ENCODE peak calls at places on chromosomes 5 and 9, in six cellular contexts. Y, J, M, W, I and G are unnamed samples.

GRCh38 chr9:2623866-2624682 is 2.5 kb downstream of the VLDLR start:
- DNase-seq in Y (no peak), J (no peak), M (no peak), W (no peak), I (no peak), G (no peak)

GRCh38 chr5:53239301-53239990 is 129.9 kb upstream of the MOCS2 start:
- DNase-seq in Y (no peak), J (no peak), M (no peak), W (no peak), I (no peak), G (no peak)

GRCh38 chr9:16866542-16866941 is 3.9 kb downstream of the BNC2 start:
- DNase-seq in Y (no peak), J (no peak), M (no peak), W (no peak), I (no peak), G (no peak)

GRCh38 chr5:124605516-124605915 is 140.9 kb downstream of the ZNF608 start:
- DNase-seq in Y (no peak), J (no peak), M (no peak), W (no peak), I (no peak), G (no peak)

GRCh38 chr5:111755942-111756353 is 1.0 kb downstream of the NREP start:
- DNase-seq in Y (no peak), J (no peak), M (no peak), W (no peak), I (peak; percentile 30), G (no peak)

GRCh38 chr5:134458676-134459403 is 47.2 kb upstream of the CDKN2AIPNL start:
- DNase-seq in Y (no peak), J (no peak), M (no peak), W (no peak), I (no peak), G (no peak)

GRCh38 chr5:32317056-32317455 is 4.3 kb upstream of the MTMR12 start:
- DNase-seq in Y (no peak), J (no peak), M (no peak), W (no peak), I (no peak), G (no peak)

GRCh38 chr5:119049824-119050449 is 20.9 kb upstream of the DMXL1 start:
- DNase-seq in Y (no peak), J (no peak), M (no peak), W (no peak), I (no peak), G (no peak)

GRCh38 chr5:159341914-159342313 is 11.6 kb upstream of the IL12B start:
- DNase-seq in Y (no peak), J (peak; percentile 68), M (no peak), W (no peak), I (peak; percentile 66), G (no peak)

GRCh38 chr5:5492087-5492933 is 69.8 kb downstream of the ICE1 start:
- DNase-seq in Y (no peak), J (peak; percentile 81), M (peak; percentile 23), W (peak; percentile 25), I (peak; percentile 81), G (no peak)

GRCh38 chr5:55593115-55593472 is 58.3 kb upstream of the PLPP1 start:
- DNase-seq in Y (no peak), J (no peak), M (no peak), W (no peak), I (no peak), G (no peak)

GRCh38 chr9:124695280-124695890 is 75.7 kb downstream of the NR6A1 start:
- DNase-seq in Y (no peak), J (no peak), M (no peak), W (no peak), I (no peak), G (no peak)

GRCh38 chr9:21286654-21287053 is 18.5 kb downstream of the IFNA5 start:
- DNase-seq in Y (no peak), J (no peak), M (no peak), W (no peak), I (no peak), G (no peak)

GRCh38 chr5:149404746-149405549 is 25.9 kb upstream of the IL17B start:
- DNase-seq in Y (no peak), J (peak; percentile 32), M (no peak), W (no peak), I (no peak), G (no peak)

GRCh38 chr9:78567693-78568092 is 270.8 kb downstream of the PSAT1 start:
- DNase-seq in Y (no peak), J (no peak), M (no peak), W (no peak), I (no peak), G (no peak)

GRCh38 chr9:444528-444927 is 229.9 kb downstream of the DOCK8 start:
- DNase-seq in Y (no peak), J (no peak), M (no peak), W (no peak), I (no peak), G (no peak)

GRCh38 chr9:119092125-119092524 is 277.1 kb downstream of the BRINP1 start:
- DNase-seq in Y (no peak), J (no peak), M (no peak), W (no peak), I (no peak), G (no peak)

GRCh38 chr9:35749515-35750255 is 598 bp downstream of the RGP1 start:
- DNase-seq in Y (no peak), J (peak; percentile 54), M (no peak), W (no peak), I (no peak), G (peak; percentile 25)

GRCh38 chr5:105943119-105943518 is 1727.6 kb downstream of the EFNA5 start:
- DNase-seq in Y (no peak), J (no peak), M (no peak), W (no peak), I (no peak), G (no peak)

GRCh38 chr5:107781451-107781850 is 110.7 kb upstream of the EFNA5 start:
- DNase-seq in Y (no peak), J (no peak), M (no peak), W (no peak), I (no peak), G (no peak)

GRCh38 chr9:87276327-87276841 is 221.3 kb upstream of the DAPK1 start:
- DNase-seq in Y (no peak), J (no peak), M (no peak), W (peak; percentile 43), I (no peak), G (no peak)

DNA sequence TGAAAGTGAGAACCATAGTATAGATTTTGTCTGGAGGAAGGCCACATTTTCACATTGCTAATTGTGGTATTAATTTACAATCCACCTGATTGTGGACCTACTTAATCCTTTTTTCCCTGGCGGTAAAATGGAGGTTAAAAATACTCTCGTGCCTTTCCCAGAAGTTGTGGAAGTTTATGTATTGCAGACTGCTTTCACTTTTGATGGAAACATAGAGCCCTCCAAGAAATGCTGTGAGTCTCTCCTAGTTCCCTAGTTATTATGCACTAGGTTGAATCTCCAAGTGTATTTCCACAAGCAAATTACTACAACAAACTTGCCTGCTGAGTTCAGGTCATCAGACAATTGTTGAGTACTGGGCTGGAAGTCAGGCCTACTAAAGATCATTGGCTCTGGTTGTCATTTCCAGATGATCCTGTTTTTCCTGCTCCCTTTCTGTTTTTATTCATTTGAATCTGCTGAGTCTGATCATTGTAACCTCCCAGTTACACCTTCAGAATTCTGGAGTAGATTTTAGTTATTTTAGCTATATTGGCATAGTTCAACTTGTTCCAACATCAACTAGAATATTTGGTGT is 104.1 kb downstream of the CD180 start:
- DNase-seq in Y (no peak), J (no peak), M (no peak), W (no peak), I (no peak), G (no peak)
- TF ChIP-seq TAF1 in Y (no peak), J (no peak), M (no peak), W (no peak), I (no peak), G (no peak)

GRCh38 chr9:34580358-34580757 is 9.2 kb downstream of the CNTFR start:
- DNase-seq in Y (no peak), J (no peak), M (no peak), W (no peak), I (no peak), G (no peak)
- TF ChIP-seq POLR2AphosphoS5 in Y (no peak), J (no peak), M (no peak), W (no peak), I (no peak), G (no peak)

GRCh38 chr9:33272061-33272460 is 7.2 kb downstream of the CHMP5 start:
- DNase-seq in Y (no peak), J (peak; percentile 33), M (no peak), W (no peak), I (no peak), G (no peak)
- TF ChIP-seq TAF1 in Y (no peak), J (no peak), M (no peak), W (no peak), I (no peak), G (no peak)

GRCh38 chr9:6708732-6709131 is 49.0 kb upstream of the KDM4C start:
- DNase-seq in Y (no peak), J (no peak), M (no peak), W (no peak), I (no peak), G (no peak)

GRCh38 chr9:6703898-6704639 is 53.7 kb upstream of the KDM4C start:
- DNase-seq in Y (peak; percentile 94), J (no peak), M (peak; percentile 57), W (no peak), I (peak; percentile 97), G (peak; percentile 57)
- TF ChIP-seq POLR2AphosphoS5 in Y (peak; percentile 94), J (no peak), M (peak; percentile 62), W (peak; percentile 79), I (peak; percentile 89), G (peak; percentile 45)

GRCh38 chr9:128102861-128103588 is 24.5 kb downstream of the PTGES2 start:
- DNase-seq in Y (no peak), J (no peak), M (no peak), W (no peak), I (no peak), G (no peak)
- TF ChIP-seq TAF1 in Y (no peak), J (no peak), M (no peak), W (no peak), I (no peak), G (no peak)